ENCODE peak calls at places on chromosomes 2 and 18, in four cellular contexts. One of them, this sample, is unnamed.

GRCh38 chr2:101823347-101823791 is 125.9 kb downstream of the MAP4K4 start:
- DNase-seq in A549: peak
- DNase-seq in hippocampal formation: peak
- DNase-seq in cardiac fibroblast: peak
- DNase-seq in this sample: no peak

GRCh38 chr2:206535587-206535986 is 92.3 kb downstream of the ADAM23 start:
- DNase-seq in cardiac fibroblast: no peak
- DNase-seq in hippocampal formation: no peak
- DNase-seq in A549: no peak
- DNase-seq in this sample: no peak

GRCh38 chr2:39757156-39757555 is 21.9 kb downstream of the THUMPD2 start:
- DNase-seq in A549: no peak
- DNase-seq in hippocampal formation: no peak
- DNase-seq in cardiac fibroblast: no peak
- DNase-seq in this sample: no peak

GRCh38 chr18:14947482-14948162 is 199.7 kb downstream of the ANKRD30B start:
- DNase-seq in A549: no peak
- DNase-seq in cardiac fibroblast: no peak
- DNase-seq in hippocampal formation: no peak
- DNase-seq in this sample: no peak

GRCh38 chr18:9839806-9840205 is 46.0 kb upstream of the TXNDC2 start:
- DNase-seq in cardiac fibroblast: no peak
- DNase-seq in hippocampal formation: no peak
- DNase-seq in A549: no peak
- DNase-seq in this sample: no peak

GRCh38 chr2:220708366-220708765 is 863.7 kb downstream of the EPHA4 start:
- DNase-seq in A549: no peak
- DNase-seq in hippocampal formation: no peak
- DNase-seq in cardiac fibroblast: peak
- DNase-seq in this sample: no peak

GRCh38 chr2:61437170-61437569 is 33.7 kb downstream of the USP34 start:
- DNase-seq in hippocampal formation: no peak
- DNase-seq in cardiac fibroblast: no peak
- DNase-seq in A549: no peak
- DNase-seq in this sample: no peak

GRCh38 chr2:180980943-180981898 is 816 bp downstream of the UBE2E3 start:
- DNase-seq in A549: peak
- DNase-seq in hippocampal formation: peak
- DNase-seq in cardiac fibroblast: peak
- DNase-seq in this sample: peak

GRCh38 chr2:138180691-138181386 is 216.6 kb downstream of the HNMT start:
- DNase-seq in A549: no peak
- DNase-seq in hippocampal formation: no peak
- DNase-seq in cardiac fibroblast: peak
- DNase-seq in this sample: no peak

GRCh38 chr2:42492691-42493467 is 903 bp downstream of the KCNG3 start:
- DNase-seq in A549: no peak
- DNase-seq in cardiac fibroblast: no peak
- DNase-seq in hippocampal formation: no peak
- DNase-seq in this sample: peak

This sample was measured in foreskin melanocyte.